ENCODE peak calls at places on chromosomes 5 and 9, in four cellular contexts. B is K562, E is H1, S is HepG2. T is an unnamed sample.

GRCh38 chr9:124415852-124416484 is 726 bp upstream of the PSMB7 start:
- DNase-seq in E (no peak), S (no peak), B (no peak), T (no peak)

GRCh38 chr5:91687430-91687829 is 304.3 kb upstream of the ARRDC3 start:
- DNase-seq in S (no peak), B (no peak), E (no peak), T (no peak)

GRCh38 chr5:55601209-55601618 is 66.5 kb upstream of the PLPP1 start:
- DNase-seq in B (no peak), E (peak), S (peak), T (peak)

GRCh38 chr5:111735829-111736228 is 21.2 kb downstream of the NREP start:
- DNase-seq in E (no peak), S (no peak), B (no peak), T (peak)

GRCh38 chr9:37693265-37693664 is 42.5 kb downstream of the FRMPD1 start:
- DNase-seq in S (no peak), B (no peak), E (no peak), T (no peak)

GRCh38 chr9:38033956-38034355 is 35.1 kb downstream of the SHB start:
- DNase-seq in E (no peak), B (no peak), S (no peak), T (no peak)

GRCh38 chr5:176342766-176343458 is 18.7 kb downstream of the KIAA1191 start:
- DNase-seq in S (no peak), E (no peak), B (no peak), T (no peak)

GRCh38 chr9:78295177-78295575 is 1.7 kb upstream of the PSAT1 start:
- DNase-seq in S (no peak), E (peak), B (no peak), T (no peak)

GRCh38 chr9:18721267-18722079 is 247.5 kb downstream of the ADAMTSL1 start:
- DNase-seq in S (no peak), E (no peak), B (no peak), T (peak)

GRCh38 chr5:59132131-59132530 is 549.3 kb downstream of the RAB3C start:
- DNase-seq in S (no peak), E (no peak), B (no peak), T (no peak)

GRCh38 chr9:69122391-69123141 is 51.5 kb upstream of the TJP2 start:
- DNase-seq in B (no peak), S (peak), E (no peak), T (peak)

GRCh38 chr9:79812507-79813261 is 240.9 kb downstream of the TLE4 start:
- DNase-seq in B (no peak), E (no peak), S (no peak), T (no peak)

GRCh38 chr5:143405747-143406098 is 2.2 kb upstream of the NR3C1 start:
- DNase-seq in B (no peak), S (no peak), E (no peak), T (no peak)

GRCh38 chr5:67515020-67515689 is 318.6 kb upstream of the CD180 start:
- DNase-seq in S (no peak), E (no peak), B (no peak), T (no peak)

GRCh38 chr9:7963026-7963425 is 163.4 kb upstream of the DMAC1 start:
- DNase-seq in B (no peak), S (no peak), E (no peak), T (no peak)

GRCh38 chr5:94785111-94785510 is 166.6 kb downstream of the SLF1 start:
- DNase-seq in S (no peak), B (no peak), E (no peak), T (no peak)

GRCh38 chr9:109418827-109419226 is 79.3 kb downstream of the PTPN3 start:
- DNase-seq in B (no peak), E (no peak), S (no peak), T (no peak)

DNA sequence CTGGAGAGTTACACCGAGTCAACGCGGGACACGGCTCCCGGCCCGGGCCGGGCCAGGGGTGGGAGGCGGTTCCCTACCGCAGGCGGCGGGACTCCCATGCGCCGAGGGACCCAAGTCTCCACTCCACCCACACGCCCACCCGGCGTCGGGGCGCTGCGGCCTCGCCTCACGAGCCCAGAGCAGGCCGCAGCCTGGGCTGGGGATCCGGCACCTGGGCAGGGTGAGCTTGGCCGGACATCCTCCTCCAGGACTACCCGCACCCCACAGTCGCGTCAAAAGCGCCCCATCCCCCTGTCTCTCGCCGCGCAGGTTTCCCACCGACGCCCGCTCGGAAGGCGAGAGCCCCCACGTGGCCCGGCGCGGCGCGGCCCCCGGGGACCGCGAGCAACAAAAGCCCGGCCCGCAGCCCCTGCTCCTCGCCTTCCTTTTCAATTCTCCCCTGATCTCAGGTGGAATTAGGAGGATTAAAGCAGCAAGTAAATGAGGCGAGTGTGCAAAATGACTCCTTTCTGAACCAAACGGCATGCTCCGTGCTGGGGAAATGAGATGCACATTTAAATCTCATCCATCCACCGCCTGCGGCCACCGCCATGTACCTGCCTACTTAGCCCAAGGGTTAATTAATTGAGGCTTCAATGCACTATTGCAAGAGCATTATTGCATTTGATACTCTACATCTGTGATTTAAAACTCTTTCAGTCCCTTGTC is 196.6 kb upstream of the TBCA start:
- DNase-seq in B (peak), E (no peak), S (no peak), T (peak)
- TF ChIP-seq EZH2 in B (no peak), E (peak), S (no peak), T (peak)

GRCh38 chr9:116297346-116297745 is 143.8 kb downstream of the PAPPA start:
- DNase-seq in E (no peak), S (no peak), B (no peak), T (no peak)
- H3K4me2 ChIP-seq in E (no peak), S (no peak), B (no peak), T (no peak)

GRCh38 chr9:93956183-93956784 is 1.1 kb upstream of the BARX1 start:
- DNase-seq in B (no peak), E (no peak), S (no peak), T (no peak)

GRCh38 chr9:93959739-93960154 is 4.6 kb upstream of the BARX1 start:
- DNase-seq in B (no peak), E (no peak), S (no peak), T (no peak)

GRCh38 chr9:93958875-93959682 is 3.9 kb upstream of the BARX1 start:
- DNase-seq in S (no peak), B (no peak), E (peak), T (peak)

GRCh38 chr9:93960221-93960970 is 5.2 kb upstream of the BARX1 start:
- DNase-seq in B (no peak), E (peak), S (no peak), T (peak)

DNA sequence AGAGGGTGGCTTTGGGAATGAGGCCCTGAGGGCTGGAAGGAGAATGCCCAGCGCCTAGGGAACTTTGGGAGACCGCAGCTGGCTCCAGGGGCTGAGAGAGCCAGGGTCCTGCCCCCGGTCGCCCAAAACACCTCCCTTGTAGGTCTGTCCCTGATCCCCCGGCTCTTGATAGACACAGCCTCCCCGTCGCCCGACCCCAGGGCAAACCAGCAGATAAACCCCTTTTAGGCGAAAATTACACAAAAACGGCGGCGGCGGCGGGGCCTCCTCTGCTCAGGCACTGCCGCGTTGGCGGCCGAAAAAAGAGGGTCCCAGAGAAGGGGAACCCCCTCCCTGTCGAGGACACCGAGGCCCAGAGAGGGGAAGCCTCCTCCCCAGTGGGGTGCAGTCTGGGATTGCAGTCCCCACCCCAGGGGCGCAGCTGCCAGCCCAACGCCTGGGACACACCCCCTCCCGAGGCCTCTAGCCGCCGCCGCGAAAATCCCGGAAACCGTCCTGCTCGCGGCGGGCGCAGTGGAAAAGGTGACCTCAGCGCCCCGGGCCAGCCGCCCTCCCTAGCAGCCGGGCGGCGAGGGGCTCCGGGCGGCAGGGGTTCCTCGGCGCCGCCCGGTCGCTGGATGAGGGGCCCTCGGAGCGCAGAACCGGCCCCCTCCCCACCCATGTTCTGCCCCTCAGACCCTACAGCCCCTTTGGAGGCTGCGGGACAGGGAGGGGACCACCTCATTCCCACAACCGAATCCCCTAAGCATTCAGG is 3.1 kb upstream of the BARX1 start:
- DNase-seq in E (peak), B (no peak), S (no peak), T (peak)
- TF ChIP-seq EZH2 in E (peak), B (no peak), S (peak), T (peak)

GRCh38 chr9:134376386-134377142 is 50.3 kb downstream of the RXRA start:
- DNase-seq in E (no peak), S (peak), B (no peak), T (no peak)

GRCh38 chr9:134379774-134380431 is 53.6 kb downstream of the RXRA start:
- DNase-seq in E (no peak), B (no peak), S (no peak), T (no peak)

GRCh38 chr9:134378901-134379338 is 52.7 kb downstream of the RXRA start:
- DNase-seq in E (no peak), B (peak), S (no peak), T (peak)

GRCh38 chr9:134377143-134377484 is 50.9 kb downstream of the RXRA start:
- DNase-seq in E (no peak), B (no peak), S (no peak), T (no peak)

DNA sequence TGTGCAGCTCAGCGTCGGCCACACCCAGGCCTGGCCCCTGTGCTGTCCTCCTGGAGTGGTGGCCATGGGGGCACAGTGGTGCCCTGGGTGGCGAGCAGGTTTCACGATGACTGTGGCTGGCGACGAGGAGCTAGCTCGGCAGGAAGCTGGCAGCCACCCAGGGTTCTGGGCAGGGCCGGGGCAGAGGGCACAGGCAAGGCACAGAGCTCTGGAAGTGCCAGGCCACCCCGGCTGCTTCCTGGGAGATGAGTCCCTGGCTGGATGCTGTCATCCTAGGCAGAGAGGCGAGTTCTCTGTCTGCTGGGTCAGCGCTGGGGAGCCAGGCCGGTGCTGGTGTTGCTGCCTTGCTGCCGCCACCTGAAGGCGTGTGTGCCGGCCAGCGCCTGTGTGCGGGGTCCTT is 51.7 kb downstream of the RXRA start:
- DNase-seq in S (no peak), E (no peak), B (no peak), T (no peak)
- H3K4me2 ChIP-seq in S (no peak), E (no peak), B (no peak), T (no peak)